ENCODE peak calls at places on chromosomes 3 and 15, in eight cellular contexts. A, S, O, M, N, W, H and F are unnamed samples.
A peak's percentile ranks its signal among the peaks of the same experiment; 100 is the strongest.

GRCh38 chr3:115692887-115693524 is 69.7 kb downstream of the GAP43 start:
- DNase-seq in A (peak; percentile 71), S (peak; percentile 52), O (peak; percentile 72), M (peak; percentile 79), N (peak; percentile 38), W (peak; percentile 78), H (peak; percentile 45), F (peak; percentile 28)

GRCh38 chr15:40282870-40283614 is at the start of gene ANKRD63:
- DNase-seq in A (no peak), S (no peak), O (no peak), M (peak; percentile 48), N (no peak), W (no peak), H (no peak), F (peak; percentile 15)

GRCh38 chr3:134840459-134840858 is 45.4 kb downstream of the EPHB1 start:
- DNase-seq in A (no peak), S (no peak), O (no peak), M (no peak), N (no peak), W (no peak), H (no peak), F (no peak)

GRCh38 chr3:195763843-195764825 is 43.4 kb downstream of the MUC20 start:
- DNase-seq in A (no peak), S (no peak), O (no peak), M (no peak), N (no peak), W (no peak), H (no peak), F (no peak)

GRCh38 chr15:60172147-60172546 is 168.0 kb downstream of the FOXB1 start:
- DNase-seq in A (no peak), S (no peak), O (no peak), M (no peak), N (no peak), W (no peak), H (no peak), F (no peak)

GRCh38 chr3:58658508-58658907 is 8.1 kb downstream of the FAM3D start:
- DNase-seq in A (no peak), S (no peak), O (no peak), M (no peak), N (no peak), W (no peak), H (no peak), F (no peak)

GRCh38 chr15:98289747-98290146 is 329.2 kb downstream of the ARRDC4 start:
- DNase-seq in A (no peak), S (no peak), O (no peak), M (no peak), N (no peak), W (no peak), H (no peak), F (no peak)

GRCh38 chr3:100311011-100311410 is 23.5 kb upstream of the NIT2 start:
- DNase-seq in A (no peak), S (no peak), O (no peak), M (no peak), N (no peak), W (no peak), H (no peak), F (no peak)

GRCh38 chr3:168095611-168096209 is at the start of gene GOLIM4:
- DNase-seq in A (peak; percentile 98), S (peak; percentile 96), O (peak; percentile 97), M (peak; percentile 96), N (no peak), W (peak; percentile 91), H (peak; percentile 97), F (peak; percentile 1)

GRCh38 chr15:81064253-81064652 is 63.5 kb downstream of the TLNRD1 start:
- DNase-seq in A (no peak), S (no peak), O (no peak), M (no peak), N (no peak), W (no peak), H (no peak), F (no peak)

GRCh38 chr3:140007946-140008692 is 73.1 kb downstream of the CLSTN2 start:
- DNase-seq in A (no peak), S (no peak), O (no peak), M (no peak), N (no peak), W (no peak), H (no peak), F (no peak)

GRCh38 chr15:68599560-68600071 is 20.8 kb downstream of the CORO2B start:
- DNase-seq in A (no peak), S (peak; percentile 22), O (peak; percentile 75), M (no peak), N (no peak), W (peak; percentile 86), H (no peak), F (no peak)

GRCh38 chr3:77489216-77489615 is 449.3 kb downstream of the ROBO2 start:
- DNase-seq in A (no peak), S (no peak), O (no peak), M (no peak), N (no peak), W (no peak), H (no peak), F (no peak)

GRCh38 chr3:193589616-193590015 is 3.4 kb upstream of the OPA1 start:
- DNase-seq in A (no peak), S (no peak), O (no peak), M (no peak), N (no peak), W (no peak), H (no peak), F (no peak)

DNA sequence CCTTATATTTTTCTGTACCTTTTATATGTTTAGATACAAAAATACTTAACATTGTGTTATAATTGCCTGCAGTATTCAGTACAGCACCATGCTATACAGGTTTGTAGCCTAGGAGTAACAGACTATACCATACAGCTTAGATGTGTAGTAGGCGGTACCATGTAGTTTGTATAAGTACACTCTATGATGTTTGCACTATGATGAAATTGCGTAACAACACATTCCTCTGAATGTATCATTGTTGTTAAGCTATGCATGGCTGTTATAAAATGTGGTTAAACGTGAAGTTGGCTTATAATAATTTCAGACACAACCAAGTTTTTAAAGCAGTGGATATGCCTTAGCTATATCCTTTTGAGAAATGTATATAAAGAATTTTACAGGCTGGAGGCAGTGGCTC is 328.3 kb downstream of the PLCL2 start:
- DNase-seq in A (no peak), S (no peak), O (peak; percentile 65), M (no peak), N (no peak), W (no peak), H (no peak), F (no peak)
- H3K9me3 ChIP-seq in A (no peaks in the 10 kb centered on the region), S (no peaks in the 10 kb centered on the region), O (no peaks in the 10 kb centered on the region), M (no peaks in the 10 kb centered on the region), N (no peaks in the 10 kb centered on the region), W (no peaks in the 10 kb centered on the region), H (no peaks in the 10 kb centered on the region), F (no peaks in the 10 kb centered on the region)

GRCh38 chr3:153130312-153130977 is 31.6 kb upstream of the RAP2B start:
- DNase-seq in A (no peak), S (no peak), O (peak; percentile 82), M (no peak), N (no peak), W (no peak), H (no peak), F (no peak)
- H3K27ac ChIP-seq in A (no peak overlapping the region), S (no peak overlapping the region), O (peak overlapping the region; percentile 49), M (no peak overlapping the region), N (no peak overlapping the region), W (no peak overlapping the region), H (peak overlapping the region; percentile 49), F (no peak overlapping the region)

GRCh38 chr3:187328691-187329090 is 37.2 kb upstream of the MASP1 start:
- DNase-seq in A (no peak), S (no peak), O (no peak), M (no peak), N (no peak), W (no peak), H (no peak), F (no peak)

GRCh38 chr3:187325632-187326031 is 34.1 kb upstream of the MASP1 start:
- DNase-seq in A (no peak), S (no peak), O (no peak), M (no peak), N (no peak), W (no peak), H (no peak), F (no peak)

DNA sequence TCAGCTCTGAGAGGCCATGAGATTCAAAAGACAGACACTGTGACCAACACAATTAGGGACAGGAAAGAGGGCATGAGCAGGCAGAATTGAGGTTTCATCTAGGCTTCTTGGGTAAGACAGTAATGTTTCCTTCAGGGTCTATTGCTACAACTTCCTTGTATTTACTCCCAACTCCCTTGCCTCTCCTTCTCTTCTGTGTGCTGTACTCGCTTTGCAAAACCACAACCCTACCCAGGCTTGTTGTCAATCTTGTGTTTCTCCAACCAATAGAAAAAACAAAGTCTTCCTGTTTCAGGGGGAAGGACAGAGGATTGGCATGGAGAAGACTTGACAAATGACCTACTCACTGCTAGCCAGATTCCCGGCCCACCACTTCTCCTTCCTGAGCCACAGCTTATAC is 36.3 kb upstream of the MASP1 start:
- DNase-seq in A (no peak), S (no peak), O (no peak), M (no peak), N (no peak), W (no peak), H (no peak), F (no peak)
- H3K9me3 ChIP-seq in A (no peaks in the 10 kb centered on the region), S (no peaks in the 10 kb centered on the region), O (no peaks in the 10 kb centered on the region), M (no peaks in the 10 kb centered on the region), N (no peaks in the 10 kb centered on the region), W (no peaks in the 10 kb centered on the region), H (no peaks in the 10 kb centered on the region), F (no peaks in the 10 kb centered on the region)

GRCh38 chr15:65066635-65067333 is 1.0 kb downstream of the RASL12 start:
- DNase-seq in A (no peak), S (peak; percentile 57), O (no peak), M (no peak), N (no peak), W (no peak), H (no peak), F (no peak)
- H3K27ac ChIP-seq in A (peak overlapping the region; percentile 83), S (peak overlapping the region; percentile 89), O (no peak overlapping the region), M (no peak overlapping the region), N (no peak overlapping the region), W (peak overlapping the region; percentile 1), H (peak overlapping the region; percentile 68), F (no peak overlapping the region)

DNA sequence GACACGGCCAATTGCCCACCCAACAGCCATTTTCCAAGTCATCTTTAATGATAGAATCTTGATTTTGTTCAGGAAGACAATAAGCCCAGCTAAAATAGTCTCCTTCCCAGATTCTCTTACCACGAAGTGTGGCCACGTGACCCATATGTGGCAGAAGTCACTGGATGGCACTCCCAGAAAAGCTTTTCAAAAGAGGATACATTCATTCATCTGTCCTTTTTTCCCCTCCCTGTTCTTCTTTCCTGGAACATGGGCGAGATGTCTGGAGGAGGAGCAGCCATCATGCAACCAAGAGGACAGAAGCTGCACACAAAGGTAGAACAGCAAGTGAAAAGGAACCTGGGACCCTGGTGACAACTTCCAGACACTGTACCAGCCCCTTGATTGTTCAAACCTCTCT is 174.7 kb downstream of the UACA start:
- DNase-seq in A (no peak), S (no peak), O (no peak), M (no peak), N (no peak), W (no peak), H (no peak), F (no peak)
- H3K9me3 ChIP-seq in A (no peaks in the 10 kb centered on the region), S (peaks cover 19% of the 10 kb centered on the region), O (peaks cover 5% of the 10 kb centered on the region), M (no peaks in the 10 kb centered on the region), N (no peaks in the 10 kb centered on the region), W (no peaks in the 10 kb centered on the region), H (peaks cover 6% of the 10 kb centered on the region), F (no peaks in the 10 kb centered on the region)